ENCODE peak calls at places on chromosomes 3 and 15, in four cellular contexts. One of them, this sample, is unnamed.

GRCh38 chr3:116087431-116087830 is 357.9 kb downstream of the LSAMP start:
- DNase-seq in GM03348: no peak
- DNase-seq in posterior vena cava: no peak
- DNase-seq in A549: no peak
- DNase-seq in this sample: no peak

GRCh38 chr15:49038382-49038781 is 7.9 kb downstream of the SECISBP2L start:
- DNase-seq in A549: no peak
- DNase-seq in GM03348: no peak
- DNase-seq in posterior vena cava: no peak
- DNase-seq in this sample: no peak

GRCh38 chr3:10855871-10856662 is 40.0 kb downstream of the SLC6A11 start:
- DNase-seq in A549: peak
- DNase-seq in GM03348: no peak
- DNase-seq in posterior vena cava: no peak
- DNase-seq in this sample: no peak

GRCh38 chr3:32283304-32283703 is 44.8 kb downstream of the CMTM8 start:
- DNase-seq in A549: no peak
- DNase-seq in GM03348: no peak
- DNase-seq in posterior vena cava: no peak
- DNase-seq in this sample: no peak

GRCh38 chr3:50525987-50526386 is 22.6 kb upstream of the CACNA2D2 start:
- DNase-seq in A549: peak
- DNase-seq in posterior vena cava: peak
- DNase-seq in GM03348: peak
- DNase-seq in this sample: peak

GRCh38 chr3:152183473-152183872 is 85.3 kb upstream of the MBNL1 start:
- DNase-seq in A549: peak
- DNase-seq in posterior vena cava: no peak
- DNase-seq in GM03348: no peak
- DNase-seq in this sample: no peak

GRCh38 chr3:193641376-193641775 is 48.4 kb downstream of the OPA1 start:
- DNase-seq in A549: no peak
- DNase-seq in GM03348: peak
- DNase-seq in posterior vena cava: no peak
- DNase-seq in this sample: no peak

GRCh38 chr3:10182950-10183349 is 18.2 kb downstream of the IRAK2 start:
- DNase-seq in A549: no peak
- DNase-seq in posterior vena cava: peak
- DNase-seq in GM03348: no peak
- DNase-seq in this sample: no peak

GRCh38 chr3:134197681-134198261 is 52.9 kb downstream of the RYK start:
- DNase-seq in GM03348: peak
- DNase-seq in A549: peak
- DNase-seq in posterior vena cava: no peak
- DNase-seq in this sample: peak

GRCh38 chr15:72231847-72232461 is 964 bp upstream of the PKM start:
- DNase-seq in posterior vena cava: peak
- DNase-seq in A549: peak
- DNase-seq in GM03348: peak
- DNase-seq in this sample: no peak

GRCh38 chr3:170811515-170811914 is 58.5 kb downstream of the RPL22L1 start:
- DNase-seq in A549: no peak
- DNase-seq in GM03348: peak
- DNase-seq in posterior vena cava: no peak
- DNase-seq in this sample: no peak

GRCh38 chr3:22608093-22608492 is 595.0 kb upstream of the UBE2E2 start:
- DNase-seq in GM03348: no peak
- DNase-seq in posterior vena cava: no peak
- DNase-seq in A549: no peak
- DNase-seq in this sample: no peak

GRCh38 chr3:172135766-172136729 is 96.7 kb downstream of the FNDC3B start:
- DNase-seq in posterior vena cava: no peak
- DNase-seq in A549: peak
- DNase-seq in GM03348: peak
- DNase-seq in this sample: no peak

GRCh38 chr3:2810723-2811122 is 299.5 kb downstream of the IL5RA start:
- DNase-seq in GM03348: no peak
- DNase-seq in A549: no peak
- DNase-seq in posterior vena cava: no peak
- DNase-seq in this sample: no peak

GRCh38 chr3:143814358-143814968 is 33.8 kb downstream of the SLC9A9 start:
- DNase-seq in GM03348: no peak
- DNase-seq in A549: no peak
- DNase-seq in posterior vena cava: no peak
- DNase-seq in this sample: no peak

GRCh38 chr3:42179110-42179725 is 86.8 kb downstream of the CCK start:
- DNase-seq in A549: peak
- DNase-seq in GM03348: peak
- DNase-seq in posterior vena cava: no peak
- DNase-seq in this sample: peak

GRCh38 chr3:126482503-126483255 is 7.0 kb upstream of the ZXDC start:
- DNase-seq in A549: no peak
- DNase-seq in posterior vena cava: peak
- DNase-seq in GM03348: no peak
- DNase-seq in this sample: no peak

GRCh38 chr3:47456984-47457383 is 18.8 kb downstream of the SCAP start:
- DNase-seq in A549: no peak
- DNase-seq in GM03348: no peak
- DNase-seq in posterior vena cava: no peak
- DNase-seq in this sample: no peak

GRCh38 chr3:3189102-3189727 is 9.7 kb upstream of the CRBN start:
- DNase-seq in A549: no peak
- DNase-seq in GM03348: no peak
- DNase-seq in posterior vena cava: no peak
- DNase-seq in this sample: no peak

GRCh38 chr3:48432411-48433371 is 2.8 kb upstream of the PLXNB1 start:
- DNase-seq in posterior vena cava: peak
- DNase-seq in A549: peak
- DNase-seq in GM03348: no peak
- DNase-seq in this sample: peak

GRCh38 chr15:63203451-63204090 is 14.2 kb downstream of the RAB8B start:
- DNase-seq in posterior vena cava: no peak
- DNase-seq in GM03348: no peak
- DNase-seq in A549: no peak
- DNase-seq in this sample: no peak

GRCh38 chr3:130379274-130379673 is 33.8 kb downstream of the COL6A5 start:
- DNase-seq in GM03348: no peak
- DNase-seq in posterior vena cava: no peak
- DNase-seq in A549: no peak
- DNase-seq in this sample: no peak

GRCh38 chr15:67080900-67081431 is 15.6 kb downstream of the SMAD3 start:
- DNase-seq in A549: peak
- DNase-seq in posterior vena cava: peak
- DNase-seq in GM03348: peak
- DNase-seq in this sample: no peak

GRCh38 chr3:113745273-113746068 is 578 bp downstream of the NAA50 start:
- DNase-seq in GM03348: peak
- DNase-seq in A549: peak
- DNase-seq in posterior vena cava: peak
- DNase-seq in this sample: peak